ENCODE peak calls at places on chromosomes 7 and 10, in four cellular contexts. K is CD4-positive, alpha-beta T cell; Z is sigmoid colon; S is endodermal cell. C is an unnamed sample.

GRCh38 chr7:36615877-36616276 is 108.4 kb downstream of the AOAH start:
- DNase-seq in K (no peak), Z (no peak), S (peak), C (no peak)

GRCh38 chr7:30147223-30147622 is 12.4 kb downstream of the MTURN start:
- DNase-seq in K (no peak), Z (no peak), S (no peak), C (no peak)

GRCh38 chr7:156238366-156239133 is 402.0 kb upstream of the RNF32 start:
- DNase-seq in K (no peak), Z (no peak), S (no peak), C (no peak)

GRCh38 chr10:17210361-17210760 is 8.9 kb upstream of the TRDMT1 start:
- DNase-seq in K (no peak), Z (no peak), S (no peak), C (no peak)

GRCh38 chr10:71948496-71949067 is 15.6 kb upstream of the CHST3 start:
- DNase-seq in K (no peak), Z (no peak), S (no peak), C (no peak)

GRCh38 chr7:131529617-131530016 is 26.8 kb downstream of the PODXL start:
- DNase-seq in K (no peak), Z (no peak), S (no peak), C (no peak)

GRCh38 chr7:105651798-105652197 is 70.5 kb upstream of the EFCAB10 start:
- DNase-seq in K (no peak), Z (peak), S (peak), C (no peak)

GRCh38 chr7:116683786-116684185 is 11.8 kb downstream of the MET start:
- DNase-seq in K (no peak), Z (no peak), S (no peak), C (no peak)

GRCh38 chr7:130875265-130875741 is 141.3 kb upstream of the KLF14 start:
- DNase-seq in K (peak), Z (no peak), S (peak), C (no peak)

GRCh38 chr10:8013011-8013410 is 41.5 kb upstream of the GATA3 start:
- DNase-seq in K (no peak), Z (no peak), S (no peak), C (no peak)

GRCh38 chr7:139043823-139044812 is 8.3 kb upstream of the ZC3HAV1L start:
- DNase-seq in K (peak), Z (no peak), S (no peak), C (no peak)

GRCh38 chr10:60410970-60411369 is 21.3 kb upstream of the ANK3 start:
- DNase-seq in K (no peak), Z (no peak), S (no peak), C (no peak)

GRCh38 chr7:107891619-107892366 is 810 bp downstream of the DLD start:
- DNase-seq in K (no peak), Z (no peak), S (no peak), C (no peak)

GRCh38 chr10:8902926-8903325 is 848.4 kb downstream of the GATA3 start:
- DNase-seq in K (no peak), Z (no peak), S (no peak), C (no peak)

GRCh38 chr7:47327698-47328391 is 254.1 kb downstream of the TNS3 start:
- DNase-seq in K (no peak), Z (peak), S (peak), C (no peak)

GRCh38 chr7:30750574-30751256 is 1.2 kb upstream of the INMT start:
- DNase-seq in K (no peak), Z (peak), S (peak), C (no peak)

GRCh38 chr7:33423646-33424020 is 294.3 kb downstream of the BBS9 start:
- DNase-seq in K (no peak), Z (no peak), S (peak), C (no peak)

GRCh38 chr7:12951397-12951801 is 264.0 kb downstream of the ARL4A start:
- DNase-seq in K (no peak), Z (no peak), S (no peak), C (no peak)

GRCh38 chr7:141161959-141162547 is 88.2 kb downstream of the TMEM178B start:
- DNase-seq in K (no peak), Z (no peak), S (no peak), C (no peak)

GRCh38 chr7:108048422-108048821 is 45.5 kb upstream of the LAMB1 start:
- DNase-seq in K (no peak), Z (no peak), S (no peak), C (no peak)

GRCh38 chr7:117825132-117825531 is 48.1 kb downstream of the CTTNBP2 start:
- DNase-seq in K (no peak), Z (no peak), S (no peak), C (no peak)

GRCh38 chr7:7805511-7806153 is 87.2 kb upstream of the RPA3 start:
- DNase-seq in K (no peak), Z (no peak), S (no peak), C (no peak)

GRCh38 chr7:83547526-83547925 is 101.4 kb downstream of the SEMA3E start:
- DNase-seq in K (no peak), Z (no peak), S (no peak), C (no peak)

GRCh38 chr7:157476654-157477549 is 140.1 kb downstream of the DNAJB6 start:
- DNase-seq in K (peak), Z (peak), S (peak), C (no peak)

GRCh38 chr7:79709574-79710409 is 256.3 kb upstream of the MAGI2 start:
- DNase-seq in K (no peak), Z (no peak), S (peak), C (no peak)

GRCh38 chr7:30933124-30933893 is 21.7 kb downstream of the AQP1 start:
- DNase-seq in K (no peak), Z (peak), S (peak), C (peak)

GRCh38 chr10:131774618-131775443 is 126.0 kb upstream of the PPP2R2D start:
- DNase-seq in K (no peak), Z (peak), S (peak), C (peak)

GRCh38 chr7:155017834-155018233 is 14.9 kb upstream of the PAXIP1 start:
- DNase-seq in K (no peak), Z (no peak), S (no peak), C (no peak)

GRCh38 chr7:136869991-136870798 is 1.7 kb downstream of the CHRM2 start:
- DNase-seq in K (no peak), Z (peak), S (peak), C (peak)

GRCh38 chr7:117619690-117620089 is 139.9 kb downstream of the CFTR start:
- DNase-seq in K (no peak), Z (no peak), S (no peak), C (no peak)

GRCh38 chr10:84205853-84206513 is 11.6 kb downstream of the CDHR1 start:
- DNase-seq in K (no peak), Z (no peak), S (peak), C (no peak)

GRCh38 chr10:71131096-71131495 is 81.3 kb upstream of the UNC5B start:
- DNase-seq in K (no peak), Z (no peak), S (no peak), C (no peak)

GRCh38 chr7:16594061-16594460 is 51.5 kb downstream of the ANKMY2 start:
- DNase-seq in K (no peak), Z (no peak), S (no peak), C (no peak)

GRCh38 chr7:94366827-94367226 is 27.9 kb upstream of the COL1A2 start:
- DNase-seq in K (no peak), Z (no peak), S (no peak), C (no peak)

GRCh38 chr10:98150544-98150943 is 16.1 kb downstream of the R3HCC1L start:
- DNase-seq in K (no peak), Z (no peak), S (no peak), C (no peak)

GRCh38 chr10:24957624-24958435 is 5.4 kb upstream of the PRTFDC1 start:
- DNase-seq in K (no peak), Z (no peak), S (no peak), C (no peak)

GRCh38 chr10:17023386-17024298 is 106.0 kb downstream of the CUBN start:
- DNase-seq in K (peak), Z (peak), S (peak), C (no peak)

GRCh38 chr10:35912615-35913170 is 270.6 kb upstream of the FZD8 start:
- DNase-seq in K (no peak), Z (no peak), S (no peak), C (no peak)

DNA sequence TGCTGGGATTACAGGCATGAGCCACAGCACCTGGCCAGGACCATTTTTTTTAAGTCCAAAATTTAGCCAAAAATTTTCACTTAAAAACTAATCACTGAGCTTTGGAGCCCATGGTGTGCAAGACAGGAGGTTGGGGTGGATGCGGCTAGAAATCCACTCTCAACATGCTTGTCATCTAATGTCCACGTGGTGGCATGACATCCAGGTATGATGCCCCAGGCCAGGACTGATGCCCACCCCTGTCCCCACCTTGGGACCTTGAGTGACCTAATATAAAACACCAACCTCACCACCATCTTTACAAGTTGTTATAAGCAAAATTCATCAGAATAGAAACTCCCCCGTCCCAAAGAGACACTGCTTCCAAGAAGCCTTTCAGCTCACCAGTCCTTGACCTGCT is 20.4 kb upstream of the IMPDH1 start:
- DNase-seq in K (no peak), Z (no peak), S (no peak), C (no peak)
- TF ChIP-seq CTCF in K (no peak), Z (no peak), S (peak), C (no peak)

GRCh38 chr7:43391518-43391917 is 191.4 kb upstream of the STK17A start:
- DNase-seq in K (no peak), Z (no peak), S (no peak), C (no peak)
- TF ChIP-seq CTCF in K (no peak), Z (no peak), S (peak), C (no peak)

DNA sequence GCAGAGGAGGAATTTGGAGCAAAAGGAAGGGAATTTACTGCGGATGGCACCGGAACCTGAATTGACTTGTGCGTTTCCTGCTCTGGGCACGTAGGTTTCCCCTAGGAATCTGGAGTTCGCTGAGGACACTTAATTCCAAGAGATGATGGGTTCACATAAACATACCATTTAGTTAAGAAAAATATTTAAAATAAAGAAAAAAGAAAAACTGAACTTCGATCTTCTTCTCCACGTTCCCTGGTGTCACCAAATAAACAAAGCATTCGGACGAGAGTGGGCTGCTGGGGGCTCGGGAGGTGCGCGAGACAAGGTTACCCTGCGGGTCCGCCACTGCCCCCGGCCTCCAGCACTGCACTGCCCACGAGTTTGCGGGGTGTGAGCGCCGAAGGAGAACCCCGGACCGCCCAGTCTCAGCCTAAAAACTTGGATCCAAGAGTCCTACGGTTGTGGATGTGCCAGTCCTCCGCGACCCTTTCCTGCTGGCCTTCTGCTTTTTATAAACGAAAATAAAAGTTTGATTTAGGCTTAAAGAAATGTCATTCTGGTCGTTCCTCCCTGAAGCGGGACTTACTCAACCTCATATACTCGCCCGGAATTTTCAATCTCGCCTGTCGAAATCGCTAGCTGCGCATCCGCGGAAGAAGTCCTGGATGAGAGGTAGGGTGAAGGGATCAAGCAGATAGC is 30.3 kb downstream of the SKIDA1 start:
- DNase-seq in K (no peak), Z (no peak), S (peak), C (no peak)
- TF ChIP-seq CTCF in K (no peak), Z (no peak), S (no peak), C (no peak)

GRCh38 chr10:103066141-103067098 is 126.7 kb downstream of the NT5C2 start:
- DNase-seq in K (no peak), Z (no peak), S (peak), C (no peak)

GRCh38 chr10:103072276-103072675 is 120.8 kb downstream of the NT5C2 start:
- DNase-seq in K (no peak), Z (no peak), S (peak), C (no peak)

GRCh38 chr10:103067484-103067883 is 125.6 kb downstream of the NT5C2 start:
- DNase-seq in K (no peak), Z (no peak), S (peak), C (no peak)

GRCh38 chr10:103069453-103070331 is 123.4 kb downstream of the NT5C2 start:
- DNase-seq in K (peak), Z (no peak), S (peak), C (no peak)

GRCh38 chr10:103067951-103068350 is 125.1 kb downstream of the NT5C2 start:
- DNase-seq in K (no peak), Z (no peak), S (peak), C (no peak)
- TF ChIP-seq CTCF in K (no peak), Z (no peak), S (peak), C (no peak)

DNA sequence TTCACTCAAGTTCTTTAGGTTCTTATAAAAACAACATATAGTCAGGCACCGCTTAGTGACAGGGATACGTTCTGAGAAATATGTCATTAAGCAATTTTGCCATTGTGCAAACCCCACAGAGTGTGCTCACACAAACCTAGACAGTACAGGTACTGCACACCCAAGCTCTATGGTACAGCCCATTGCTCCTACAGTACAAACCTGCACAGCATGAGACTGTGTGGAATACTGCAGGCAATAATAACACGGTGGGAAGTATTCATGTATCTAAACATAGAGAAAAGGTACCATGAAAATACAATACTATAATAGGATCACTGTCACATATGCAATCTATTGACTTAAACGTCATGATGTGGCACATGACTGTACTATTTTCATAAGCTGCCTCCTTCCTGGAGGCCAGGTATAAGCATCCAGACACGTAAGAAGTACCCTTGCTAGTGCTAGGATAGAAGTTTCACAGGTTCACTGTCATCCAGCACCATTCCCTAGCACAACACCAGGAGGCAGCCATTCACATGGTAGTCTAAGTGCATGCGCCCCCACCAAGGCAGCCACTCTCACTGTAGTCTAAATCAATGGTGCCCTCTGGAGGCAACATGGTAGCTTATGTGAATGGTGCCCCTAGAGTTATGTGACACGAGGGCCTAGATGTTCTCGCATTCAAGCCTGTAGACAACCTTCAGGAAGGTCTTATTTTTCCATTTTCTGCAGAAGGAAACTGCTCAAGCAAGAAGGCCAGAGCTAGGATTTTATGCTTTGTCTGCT is 98.5 kb downstream of the ARHGAP22 start:
- DNase-seq in K (no peak), Z (no peak), S (peak), C (no peak)
- TF ChIP-seq CTCF in K (no peak), Z (no peak), S (peak), C (peak)

GRCh38 chr7:92043098-92043497 is 91.2 kb downstream of the CYP51A1 start:
- DNase-seq in K (no peak), Z (no peak), S (no peak), C (no peak)
- TF ChIP-seq CTCF in K (no peak), Z (no peak), S (no peak), C (no peak)

GRCh38 chr7:28296571-28297483 is 115.5 kb upstream of the CREB5 start:
- DNase-seq in K (peak), Z (no peak), S (peak), C (no peak)
- TF ChIP-seq CTCF in K (peak), Z (no peak), S (peak), C (peak)

GRCh38 chr7:51369746-51370145 is 53.1 kb upstream of the COBL start:
- DNase-seq in K (no peak), Z (no peak), S (peak), C (no peak)
- TF ChIP-seq CTCF in K (peak), Z (no peak), S (peak), C (peak)

DNA sequence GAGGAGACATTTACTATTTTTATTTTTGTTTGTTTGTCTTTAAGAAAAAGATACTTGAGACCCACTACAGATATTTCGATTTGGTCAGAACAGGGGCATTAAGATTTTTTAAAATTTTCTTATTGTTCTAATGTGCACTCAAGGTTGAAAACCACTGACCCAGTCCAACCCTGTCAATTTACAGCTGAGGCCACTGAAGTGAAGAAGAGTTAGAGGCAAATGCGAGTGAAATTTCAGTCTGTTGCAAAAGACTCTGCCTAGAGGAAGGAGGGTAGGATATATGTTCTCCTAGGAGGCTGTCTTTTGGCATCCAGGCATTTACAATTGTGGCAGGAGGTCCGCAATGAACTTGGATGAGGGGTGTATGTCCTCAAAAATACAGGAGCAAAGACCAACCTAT is 396.3 kb downstream of the RPS24 start:
- DNase-seq in K (no peak), Z (no peak), S (no peak), C (no peak)
- TF ChIP-seq CTCF in K (no peak), Z (no peak), S (no peak), C (no peak)

DNA sequence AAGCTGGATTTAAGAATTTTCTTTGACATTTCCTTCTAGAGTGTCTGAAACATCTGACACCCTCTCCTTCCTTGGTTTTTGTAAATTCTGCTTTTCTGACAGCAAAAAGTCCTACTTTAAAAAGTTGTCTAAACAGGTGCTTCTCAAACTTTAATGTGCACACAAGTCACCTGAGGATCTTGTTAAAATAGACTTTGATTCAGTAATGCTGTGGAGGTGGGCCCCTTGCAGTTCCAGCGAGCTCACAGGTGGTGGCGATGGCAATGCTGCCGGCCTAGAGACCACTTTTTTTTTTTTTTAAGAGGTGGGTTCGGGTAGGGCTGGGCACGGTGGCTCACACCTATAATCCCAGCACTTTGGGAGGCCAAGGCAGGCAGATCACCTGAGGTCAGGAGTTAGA is 77.1 kb downstream of the ABCC2 start:
- DNase-seq in K (no peak), Z (no peak), S (peak), C (no peak)
- TF ChIP-seq CTCF in K (no peak), Z (no peak), S (peak), C (peak)